ENCODE peak calls at places on chromosome 9, in ten cellular contexts. S, C, I, M, U, E, V, F, B and L are unnamed samples.

GRCh38 chr9:96523429-96523828 is 73.5 kb downstream of the HABP4 start:
- DNase-seq in V (peak; percentile 40), U (no peak), F (no peak), M (peak; percentile 43), C (no peak), E (no peak), B (no peak), S (peak; percentile 43), I (peak; percentile 82), L (no peak)

GRCh38 chr9:105959491-105959890 is 265.1 kb downstream of the TMEM38B start:
- DNase-seq in M (no peak), C (peak; percentile 75), U (no peak), E (no peak), B (no peak), F (no peak), I (no peak), S (no peak), V (no peak), L (no peak)

GRCh38 chr9:73715591-73715990 is 563.9 kb downstream of the ANXA1 start:
- DNase-seq in S (no peak), U (no peak), E (no peak), I (no peak), V (no peak), M (no peak), F (no peak), C (no peak), B (no peak), L (no peak)

GRCh38 chr9:123127512-123128075 is 94.1 kb downstream of the GPR21 start:
- DNase-seq in U (no peak), F (no peak), S (no peak), C (no peak), B (no peak), M (no peak), I (no peak), E (no peak), V (no peak), L (no peak)

GRCh38 chr9:35730486-35730854 is 1.5 kb downstream of the TLN1 start:
- DNase-seq in V (no peak), C (no peak), S (no peak), F (no peak), B (no peak), M (no peak), E (no peak), I (no peak), U (no peak), L (no peak)

GRCh38 chr9:129667850-129668249 is 2.4 kb downstream of the PRRX2 start:
- DNase-seq in V (no peak), M (no peak), F (peak; percentile 19), E (no peak), C (no peak), S (no peak), U (no peak), I (no peak), B (no peak), L (no peak)

GRCh38 chr9:21788752-21789151 is 13.7 kb upstream of the MTAP start:
- DNase-seq in I (peak; percentile 47), E (no peak), F (peak; percentile 41), C (no peak), U (no peak), V (no peak), S (no peak), M (no peak), B (no peak), L (no peak)

GRCh38 chr9:68979538-68980314 is 34.2 kb downstream of the PRKACG start:
- DNase-seq in M (no peak), U (no peak), E (no peak), V (peak; percentile 52), I (no peak), B (no peak), S (no peak), F (no peak), C (no peak), L (peak; percentile 87)

GRCh38 chr9:26706223-26706622 is 186.4 kb downstream of the CAAP1 start:
- DNase-seq in B (no peak), M (no peak), E (no peak), S (no peak), U (no peak), F (peak; percentile 18), C (peak; percentile 19), I (no peak), V (no peak), L (no peak)

GRCh38 chr9:101275671-101276250 is 109.0 kb downstream of the BAAT start:
- DNase-seq in C (no peak), V (no peak), E (no peak), F (no peak), I (no peak), S (no peak), M (no peak), B (no peak), U (no peak), L (no peak)

GRCh38 chr9:105205787-105206511 is 38.5 kb upstream of the SLC44A1 start:
- DNase-seq in M (peak; percentile 96), C (no peak), E (no peak), I (peak; percentile 96), F (peak; percentile 32), S (peak; percentile 77), B (no peak), V (no peak), U (no peak), L (peak; percentile 98)

GRCh38 chr9:18855636-18856035 is 177.4 kb downstream of the SAXO1 start:
- DNase-seq in S (peak; percentile 77), V (no peak), E (no peak), B (no peak), I (peak; percentile 68), F (no peak), U (no peak), M (peak; percentile 23), C (no peak), L (no peak)